ENCODE peak calls at places on chromosomes 6 and 20, in seven cellular contexts. C is testis, E is adipocyte, L is cardiac muscle cell, T is upper lobe of right lung, G is psoas muscle, S is colonic mucosa. J is an unnamed sample.
A peak's percentile ranks its signal among the peaks of the same experiment; 100 is the strongest.

GRCh38 chr6:7590918-7591302 is 912 bp downstream of the SNRNP48 start:
- DNase-seq in C (no peak), E (peak; percentile 15), L (no peak), T (no peak), G (no peak), S (peak; percentile 28), J (no peak)

GRCh38 chr6:45543298-45544235 is 165.8 kb upstream of the SUPT3H start:
- DNase-seq in C (peak; percentile 29), E (peak; percentile 68), L (peak; percentile 56), T (no peak), G (no peak), S (no peak), J (no peak)

GRCh38 chr6:8006208-8006607 is 58.0 kb downstream of the BLOC1S5 start:
- DNase-seq in C (no peak), E (peak; percentile 63), L (peak; percentile 70), T (no peak), G (no peak), S (no peak), J (no peak)

GRCh38 chr6:45420909-45421699 is 43.4 kb upstream of the SUPT3H start:
- DNase-seq in C (no peak), E (no peak), L (peak; percentile 56), T (no peak), G (no peak), S (no peak), J (no peak)

GRCh38 chr6:4130357-4130987 is 4.9 kb downstream of the ECI2 start:
- DNase-seq in C (no peak), E (no peak), L (no peak), T (peak; percentile 71), G (no peak), S (peak; percentile 66), J (no peak)

GRCh38 chr6:109308018-109308492 is 74.2 kb downstream of the CD164 start:
- DNase-seq in C (no peak), E (peak; percentile 42), L (peak; percentile 85), T (no peak), G (peak; percentile 55), S (peak; percentile 87), J (no peak)

GRCh38 chr6:34940030-34940434 is 51.0 kb downstream of the ANKS1A start:
- DNase-seq in C (no peak), E (no peak), L (no peak), T (no peak), G (no peak), S (no peak), J (no peak)

GRCh38 chr6:152458648-152459047 is 178.5 kb downstream of the SYNE1 start:
- DNase-seq in C (no peak), E (no peak), L (peak; percentile 53), T (no peak), G (no peak), S (no peak), J (no peak)

GRCh38 chr6:1636971-1637871 is 27.5 kb downstream of the FOXC1 start:
- DNase-seq in C (no peak), E (no peak), L (no peak), T (no peak), G (no peak), S (no peak), J (no peak)

GRCh38 chr6:586553-586952 is 70.3 kb downstream of the HUS1B start:
- DNase-seq in C (no peak), E (no peak), L (no peak), T (no peak), G (no peak), S (no peak), J (no peak)

GRCh38 chr20:50561379-50562078 is 51.3 kb downstream of the PTPN1 start:
- DNase-seq in C (no peak), E (peak; percentile 97), L (peak; percentile 93), T (no peak), G (no peak), S (no peak), J (no peak)

GRCh38 chr6:67640462-67640861 is 994.6 kb upstream of the ADGRB3 start:
- DNase-seq in C (no peak), E (peak; percentile 74), L (peak; percentile 76), T (no peak), G (no peak), S (no peak), J (no peak)

GRCh38 chr6:164563866-164564265 is 745.5 kb downstream of the C6orf118 start:
- DNase-seq in C (no peak), E (no peak), L (no peak), T (no peak), G (no peak), S (no peak), J (no peak)

GRCh38 chr20:33009214-33010132 is 2.0 kb downstream of the BPIFB2 start:
- DNase-seq in C (no peak), E (no peak), L (no peak), T (no peak), G (no peak), S (no peak), J (no peak)

GRCh38 chr6:42696526-42697267 is 25.7 kb downstream of the PRPH2 start:
- DNase-seq in C (peak; percentile 41), E (peak; percentile 72), L (peak; percentile 78), T (no peak), G (no peak), S (peak; percentile 22), J (no peak)

GRCh38 chr20:63183422-63184146 is 32.3 kb downstream of the YTHDF1 start:
- DNase-seq in C (peak; percentile 65), E (peak; percentile 45), L (peak; percentile 39), T (no peak), G (no peak), S (peak; percentile 37), J (peak; percentile 26)

GRCh38 chr6:28357036-28357435 is 7.3 kb downstream of the ZKSCAN3 start:
- DNase-seq in C (no peak), E (no peak), L (peak; percentile 29), T (no peak), G (no peak), S (no peak), J (no peak)

GRCh38 chr6:157456524-157456829 is 75.5 kb downstream of the ZDHHC14 start:
- DNase-seq in C (no peak), E (no peak), L (no peak), T (no peak), G (no peak), S (no peak), J (no peak)

GRCh38 chr20:34525709-34526416 is 9.6 kb downstream of the DYNLRB1 start:
- DNase-seq in C (peak; percentile 87), E (peak; percentile 95), L (peak; percentile 96), T (peak; percentile 80), G (peak; percentile 86), S (peak; percentile 87), J (no peak)

GRCh38 chr6:42030585-42031506 is 19.5 kb upstream of the TAF8 start:
- DNase-seq in C (peak; percentile 73), E (no peak), L (peak; percentile 84), T (peak; percentile 73), G (peak; percentile 27), S (no peak), J (peak; percentile 16)

GRCh38 chr6:122389704-122390103 is 9.7 kb upstream of the HSF2 start:
- DNase-seq in C (no peak), E (no peak), L (peak; percentile 24), T (no peak), G (no peak), S (no peak), J (no peak)

GRCh38 chr6:75287424-75287823 is 2.8 kb upstream of the TMEM30A start:
- DNase-seq in C (no peak), E (no peak), L (no peak), T (no peak), G (no peak), S (no peak), J (no peak)
- H3K4me1 ChIP-seq in C (peaks cover 5% of the 10 kb centered on the region), E (peaks cover 15% of the 10 kb centered on the region), L (peaks cover 6% of the 10 kb centered on the region), T (peaks cover 5% of the 10 kb centered on the region), G (peaks cover 22% of the 10 kb centered on the region), S (no peaks in the 10 kb centered on the region), J (peaks cover 10% of the 10 kb centered on the region)

DNA sequence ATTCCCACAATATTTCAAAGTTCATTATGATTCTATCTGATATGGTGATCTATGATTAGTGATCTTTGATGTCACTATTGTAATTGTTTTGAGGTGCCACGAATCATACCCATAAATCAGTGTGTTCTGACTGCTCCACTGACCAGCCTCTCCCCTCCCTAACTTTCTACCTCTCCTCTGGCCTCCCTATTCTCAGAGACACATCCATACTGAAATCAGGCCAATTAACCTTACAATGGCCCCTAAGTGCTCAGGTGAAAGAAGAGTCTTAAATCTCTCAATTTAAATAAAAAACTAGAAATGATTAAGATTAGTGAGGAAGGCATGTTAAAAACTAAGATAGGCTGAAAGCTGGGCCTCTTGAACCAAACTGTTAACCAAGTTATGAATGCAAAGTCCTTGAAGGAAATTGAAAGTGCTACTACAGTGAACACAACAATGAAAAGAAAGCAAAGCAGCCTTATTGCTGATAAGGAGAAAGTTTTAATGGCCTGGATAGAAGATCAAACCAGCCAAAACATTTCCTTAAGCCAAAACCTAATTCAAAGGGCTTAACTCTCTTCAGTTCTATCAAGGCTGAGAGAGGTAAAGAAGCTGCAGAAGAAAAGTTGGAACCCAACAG is 196.9 kb upstream of the SHLD1 start:
- DNase-seq in C (no peak), E (no peak), L (no peak), T (no peak), G (no peak), S (no peak), J (no peak)
- H3K36me3 ChIP-seq in C (no peaks in the 10 kb centered on the region), E (peaks cover 71% of the 10 kb centered on the region), L (peaks cover 16% of the 10 kb centered on the region), T (peaks cover 84% of the 10 kb centered on the region), G (peaks cover 17% of the 10 kb centered on the region), S (no peaks in the 10 kb centered on the region), J (peaks cover 34% of the 10 kb centered on the region)

DNA sequence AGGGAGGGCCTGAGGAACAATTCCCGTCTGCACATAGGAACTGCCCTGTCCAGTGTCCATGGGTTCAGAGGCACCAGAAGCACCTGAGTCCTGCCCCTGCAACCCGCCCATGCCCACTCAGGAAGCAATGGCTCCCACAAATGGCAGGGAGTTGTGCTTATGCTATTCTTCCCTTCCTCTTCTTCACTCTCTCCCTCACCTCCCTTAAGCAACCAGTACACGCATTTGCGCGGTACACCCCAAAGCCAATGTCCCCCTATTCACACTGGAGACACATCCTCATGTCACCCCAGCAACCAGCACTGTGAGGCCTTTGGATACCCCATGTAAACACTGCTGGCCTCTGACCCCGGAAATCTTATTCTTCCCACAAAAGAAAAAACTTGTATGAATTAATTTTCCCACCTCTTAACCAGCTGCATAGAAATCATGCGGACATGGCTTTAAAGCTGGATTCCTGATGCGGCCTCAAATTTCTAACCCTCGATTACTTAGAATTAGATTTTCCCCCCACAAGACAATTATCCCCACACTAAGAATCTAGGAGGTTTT is 30.9 kb downstream of the FYN start:
- DNase-seq in C (no peak), E (no peak), L (no peak), T (no peak), G (no peak), S (no peak), J (no peak)
- H3K4me1 ChIP-seq in C (peaks cover 22% of the 10 kb centered on the region), E (peaks cover 38% of the 10 kb centered on the region), L (peaks cover 46% of the 10 kb centered on the region), T (peaks cover 45% of the 10 kb centered on the region), G (peaks cover 4% of the 10 kb centered on the region), S (no peaks in the 10 kb centered on the region), J (peaks cover 92% of the 10 kb centered on the region)

GRCh38 chr6:13275435-13275989 is 52.8 kb downstream of the TBC1D7 start:
- DNase-seq in C (no peak), E (no peak), L (no peak), T (no peak), G (no peak), S (no peak), J (no peak)

GRCh38 chr6:13280253-13280652 is 48.1 kb downstream of the TBC1D7 start:
- DNase-seq in C (no peak), E (no peak), L (no peak), T (no peak), G (no peak), S (no peak), J (no peak)

GRCh38 chr6:13277231-13277630 is 51.1 kb downstream of the TBC1D7 start:
- DNase-seq in C (no peak), E (no peak), L (no peak), T (no peak), G (no peak), S (no peak), J (no peak)

GRCh38 chr6:13278991-13279390 is 49.3 kb downstream of the TBC1D7 start:
- DNase-seq in C (no peak), E (peak; percentile 72), L (no peak), T (no peak), G (no peak), S (no peak), J (no peak)

GRCh38 chr6:13278184-13278583 is 50.2 kb downstream of the TBC1D7 start:
- DNase-seq in C (no peak), E (no peak), L (no peak), T (no peak), G (no peak), S (no peak), J (no peak)
- H3K36me3 ChIP-seq in C (no peaks in the 10 kb centered on the region), E (no peaks in the 10 kb centered on the region), L (peaks cover 4% of the 10 kb centered on the region), T (peaks cover 36% of the 10 kb centered on the region), G (no peaks in the 10 kb centered on the region), S (no peaks in the 10 kb centered on the region), J (no peaks in the 10 kb centered on the region)

J was measured in effector memory CD4-positive, alpha-beta T cell.